ENCODE peak calls at places on chromosomes 7 and 10, in six cellular contexts. P, C, J, F, Z and B are unnamed samples.

GRCh38 chr7:96952974-96953391 is 52.4 kb upstream of the DLX6 start:
- DNase-seq in P (no peak), C (peak; percentile 15), J (peak; percentile 90), F (no peak), Z (no peak), B (no peak)

GRCh38 chr7:104791065-104791464 is 222.9 kb upstream of the KMT2E start:
- DNase-seq in P (no peak), C (no peak), J (no peak), F (no peak), Z (no peak), B (no peak)

GRCh38 chr10:105785721-105786120 is 1144.6 kb downstream of the SORCS3 start:
- DNase-seq in P (no peak), C (no peak), J (no peak), F (no peak), Z (no peak), B (no peak)

GRCh38 chr7:129797224-129797789 is 155.5 kb downstream of the UBE2H start:
- DNase-seq in P (peak; percentile 31), C (no peak), J (no peak), F (no peak), Z (no peak), B (no peak)

GRCh38 chr10:95500649-95501048 is 60.5 kb downstream of the SORBS1 start:
- DNase-seq in P (no peak), C (no peak), J (no peak), F (no peak), Z (no peak), B (no peak)

GRCh38 chr7:21293771-21294170 is 134.1 kb upstream of the SP4 start:
- DNase-seq in P (peak; percentile 29), C (no peak), J (no peak), F (no peak), Z (no peak), B (no peak)

GRCh38 chr7:98317366-98318040 is 36.0 kb downstream of the BRI3 start:
- DNase-seq in P (no peak), C (no peak), J (no peak), F (no peak), Z (no peak), B (no peak)

GRCh38 chr7:35336444-35336843 is 82.5 kb upstream of the TBX20 start:
- DNase-seq in P (peak; percentile 36), C (no peak), J (no peak), F (no peak), Z (no peak), B (no peak)

GRCh38 chr10:86657011-86657395 is 2.7 kb downstream of the OPN4 start:
- DNase-seq in P (no peak), C (no peak), J (no peak), F (no peak), Z (no peak), B (no peak)

GRCh38 chr7:141014091-141014490 is 661 bp downstream of the MRPS33 start:
- DNase-seq in P (no peak), C (peak; percentile 5), J (no peak), F (no peak), Z (peak; percentile 23), B (no peak)

GRCh38 chr7:157117796-157118195 is 20.9 kb upstream of the UBE3C start:
- DNase-seq in P (no peak), C (no peak), J (no peak), F (no peak), Z (no peak), B (no peak)

GRCh38 chr10:45151467-45152214 is 150.9 kb downstream of the ZNF22 start:
- DNase-seq in P (no peak), C (no peak), J (no peak), F (no peak), Z (no peak), B (no peak)

GRCh38 chr10:73117976-73118743 is 7.9 kb downstream of the NUDT13 start:
- DNase-seq in P (peak; percentile 4), C (peak; percentile 67), J (peak; percentile 18), F (no peak), Z (no peak), B (peak; percentile 67)

GRCh38 chr7:116052006-116052405 is 21.4 kb upstream of the TFEC start:
- DNase-seq in P (peak; percentile 2), C (peak; percentile 41), J (peak; percentile 32), F (no peak), Z (no peak), B (no peak)

GRCh38 chr7:70620333-70621055 is 511.4 kb upstream of the GALNT17 start:
- DNase-seq in P (no peak), C (no peak), J (no peak), F (no peak), Z (no peak), B (no peak)

GRCh38 chr10:90589825-90590224 is 268.0 kb downstream of the HTR7 start:
- DNase-seq in P (no peak), C (no peak), J (no peak), F (no peak), Z (no peak), B (no peak)

GRCh38 chr7:158361326-158361946 is 226.2 kb downstream of the PTPRN2 start:
- DNase-seq in P (no peak), C (no peak), J (no peak), F (peak; percentile 49), Z (no peak), B (no peak)

GRCh38 chr10:59181668-59182067 is 5.2 kb downstream of the PHYHIPL start:
- DNase-seq in P (peak; percentile 80), C (peak; percentile 43), J (peak; percentile 28), F (no peak), Z (peak; percentile 42), B (peak; percentile 54)

GRCh38 chr7:28607179-28607578 is 194.9 kb downstream of the CREB5 start:
- DNase-seq in P (no peak), C (peak; percentile 13), J (no peak), F (no peak), Z (no peak), B (no peak)

DNA sequence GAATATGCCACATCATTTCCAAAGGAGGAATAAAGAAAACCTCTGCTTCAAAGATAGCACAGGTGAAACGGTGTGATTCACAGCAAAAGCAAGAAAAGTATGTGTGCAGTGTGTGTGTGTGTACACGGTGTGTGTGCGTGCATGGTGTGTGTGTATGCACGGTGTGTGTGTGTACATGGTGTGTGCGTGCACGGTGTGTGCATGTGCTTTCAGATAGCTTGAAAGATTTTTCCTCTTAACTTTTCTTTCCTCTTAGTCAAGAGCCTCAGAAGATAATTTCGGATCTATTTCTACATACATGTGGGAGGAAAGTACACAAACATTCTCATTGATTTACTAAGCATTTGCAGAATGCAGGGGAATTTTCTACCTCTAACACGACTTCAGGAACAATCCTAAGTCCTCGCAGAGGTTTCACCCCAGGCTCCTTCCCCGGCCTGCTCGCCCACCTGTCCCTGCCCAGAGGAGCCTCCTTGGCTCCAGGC is 2.9 kb downstream of the FGFR2 start:
- DNase-seq in P (no peak), C (no peak), J (peak; percentile 30), F (no peak), Z (no peak), B (no peak)
- H3K23ac ChIP-seq in P (no peak overlapping the region), C (no peak overlapping the region), J (no peak overlapping the region), F (no peak overlapping the region), Z (no peak overlapping the region), B (no peak overlapping the region)

GRCh38 chr10:48656241-48656921 is 28.3 kb upstream of the WDFY4 start:
- DNase-seq in P (peak; percentile 87), C (peak; percentile 88), J (peak; percentile 87), F (peak; percentile 96), Z (peak; percentile 84), B (peak; percentile 85)
- H3K4me3 ChIP-seq in P (no peak overlapping the region), C (peak overlapping the region; percentile 47), J (no peak overlapping the region), F (peak overlapping the region; percentile 32), Z (peak overlapping the region; percentile 34), B (peak overlapping the region; percentile 49)

GRCh38 chr10:4294996-4295792 is 510.2 kb upstream of the KLF6 start:
- DNase-seq in P (no peak), C (no peak), J (no peak), F (no peak), Z (no peak), B (no peak)
- H3K23ac ChIP-seq in P (no peak overlapping the region), C (peak overlapping the region; percentile 49), J (no peak overlapping the region), F (no peak overlapping the region), Z (no peak overlapping the region), B (no peak overlapping the region)

DNA sequence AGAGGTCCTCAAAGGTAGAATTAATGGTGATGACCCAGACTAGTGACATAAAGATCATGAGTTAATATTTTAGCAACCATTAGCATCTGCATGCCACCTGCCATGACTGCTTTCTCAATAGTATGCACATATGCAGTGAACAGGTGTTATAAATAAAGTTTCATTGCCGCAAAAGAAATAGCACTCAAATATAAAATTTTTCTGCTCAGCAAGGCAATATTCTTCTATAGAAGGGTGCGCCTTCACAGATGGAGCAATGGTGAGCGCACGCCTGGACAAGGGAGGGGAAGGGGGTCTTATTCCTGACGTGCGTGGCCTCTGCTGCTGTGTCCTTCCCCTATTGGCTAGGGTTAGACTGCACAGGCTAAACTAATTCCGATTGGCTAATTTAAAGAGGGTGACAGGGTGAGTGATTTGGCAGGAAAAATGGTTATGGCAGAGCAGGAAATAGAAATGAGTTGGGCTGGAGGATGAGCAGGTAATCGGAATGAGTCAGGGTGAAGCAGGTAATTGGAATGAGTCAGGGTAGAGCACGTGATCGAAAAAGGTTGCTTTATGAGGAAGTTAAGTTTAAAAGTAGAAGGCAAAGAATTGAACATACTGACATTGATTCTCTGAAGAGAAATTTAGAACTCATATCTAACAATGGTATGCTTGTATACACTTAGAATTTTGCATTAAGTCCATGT is 24.7 kb upstream of the TRIM24 start:
- DNase-seq in P (no peak), C (no peak), J (no peak), F (no peak), Z (no peak), B (no peak)
- H3K4me3 ChIP-seq in P (no peak overlapping the region), C (no peak overlapping the region), J (no peak overlapping the region), F (no peak overlapping the region), Z (no peak overlapping the region), B (no peak overlapping the region)